ENCODE peak calls at places on chromosome 16, in nine cellular contexts. Q, M, P, E, K, Z, J, R and L are unnamed samples.
A peak's percentile ranks its signal among the peaks of the same experiment; 100 is the strongest.

GRCh38 chr16:17520567-17520966 is 49.8 kb upstream of the XYLT1 start:
- DNase-seq in Q (no peak), P (no peak), E (no peak), R (no peak), Z (no peak), M (no peak), K (no peak), J (no peak), L (no peak)

GRCh38 chr16:14505846-14506245 is 124.2 kb downstream of the PARN start:
- DNase-seq in Z (no peak), R (peak; percentile 34), Q (no peak), M (no peak), P (no peak), K (no peak), J (no peak), E (no peak), L (peak; percentile 73)

GRCh38 chr16:67236551-67237395 is 9.8 kb downstream of the TMEM208 start:
- DNase-seq in R (no peak), K (no peak), Z (no peak), Q (no peak), M (peak; percentile 90), P (peak; percentile 44), J (no peak), E (peak; percentile 92), L (peak; percentile 79)

GRCh38 chr16:81095953-81096714 is at the start of gene GCSH:
- DNase-seq in R (peak; percentile 100), K (peak; percentile 98), Q (peak; percentile 100), Z (peak; percentile 100), M (peak; percentile 99), J (peak; percentile 97), P (peak; percentile 99), E (peak; percentile 100), L (peak; percentile 100)

GRCh38 chr16:21300309-21301167 is 22.4 kb upstream of the CRYM start:
- DNase-seq in M (peak; percentile 97), Q (peak; percentile 87), J (peak; percentile 98), P (peak; percentile 99), E (peak; percentile 90), K (peak; percentile 98), R (peak; percentile 98), Z (peak; percentile 95), L (peak; percentile 100)

GRCh38 chr16:1661826-1662225 is 16.3 kb upstream of the JPT2 start:
- DNase-seq in K (no peak), R (no peak), J (no peak), P (no peak), Z (no peak), E (no peak), M (no peak), Q (no peak), L (no peak)

GRCh38 chr16:84687715-84688114 is 12.1 kb upstream of the USP10 start:
- DNase-seq in P (no peak), Z (no peak), Q (no peak), R (no peak), E (no peak), M (no peak), J (no peak), K (no peak), L (peak; percentile 92)

GRCh38 chr16:18983565-18984424 is at the start of gene TMC7:
- DNase-seq in P (peak; percentile 56), R (no peak), Q (peak; percentile 81), E (peak; percentile 81), J (peak; percentile 11), M (peak; percentile 97), Z (peak; percentile 86), K (no peak), L (peak; percentile 90)

GRCh38 chr16:17416461-17417221 is 54.1 kb downstream of the XYLT1 start:
- DNase-seq in J (no peak), M (peak; percentile 78), R (no peak), E (no peak), Z (peak; percentile 47), Q (peak; percentile 21), K (no peak), P (no peak), L (no peak)

GRCh38 chr16:15041260-15042011 is 14.4 kb downstream of the NTAN1 start:
- DNase-seq in Q (peak; percentile 81), E (peak; percentile 91), Z (peak; percentile 83), K (peak; percentile 89), J (peak; percentile 55), M (peak; percentile 56), R (peak; percentile 94), P (peak; percentile 57), L (no peak)

GRCh38 chr16:81266680-81267095 is 28.2 kb downstream of the BCO1 start:
- DNase-seq in Z (no peak), P (no peak), K (no peak), Q (no peak), R (no peak), M (no peak), J (no peak), E (no peak), L (peak; percentile 77)

GRCh38 chr16:1308036-1308976 is 1.1 kb upstream of the UBE2I start:
- DNase-seq in E (no peak), Q (no peak), K (no peak), P (peak; percentile 28), M (peak; percentile 77), Z (no peak), R (no peak), J (no peak), L (peak; percentile 60)

GRCh38 chr16:84995666-84996065 is 15.7 kb downstream of the ZDHHC7 start:
- DNase-seq in K (no peak), Z (no peak), P (no peak), M (no peak), R (no peak), Q (no peak), J (no peak), E (peak; percentile 75), L (peak; percentile 38)

GRCh38 chr16:54511181-54511731 is 224.7 kb upstream of the IRX3 start:
- DNase-seq in Z (no peak), E (no peak), Q (no peak), K (no peak), P (no peak), J (no peak), M (no peak), R (no peak), L (no peak)

DNA sequence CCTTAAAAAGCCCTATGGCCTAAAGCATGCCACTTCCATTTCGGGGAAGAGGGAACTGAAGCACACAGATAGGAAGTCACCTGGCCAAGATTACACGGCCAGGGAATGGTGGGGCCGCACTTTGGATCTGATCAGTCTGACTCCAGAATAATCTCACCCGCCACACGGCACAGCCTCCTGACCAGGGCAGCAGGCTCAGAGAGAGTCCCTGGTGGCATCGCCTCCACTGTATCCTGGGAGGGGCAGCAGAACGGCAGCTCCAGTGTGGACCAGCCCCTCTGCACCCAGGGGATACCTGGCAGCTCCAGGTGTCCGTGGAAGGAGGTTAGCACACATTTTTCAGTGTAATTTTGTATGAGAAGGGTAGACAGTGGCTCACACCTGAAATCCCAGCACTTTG is 35.5 kb downstream of the VAC14 start:
- DNase-seq in R (no peak), J (no peak), P (no peak), K (no peak), Z (no peak), Q (no peak), E (no peak), M (no peak), L (no peak)
- H3K4me3 ChIP-seq in R (no peak overlapping the region), J (no peak overlapping the region), P (no peak overlapping the region), K (no peak overlapping the region), Z (no peak overlapping the region), Q (no peak overlapping the region), E (no peak overlapping the region), M (no peak overlapping the region), L (no peak overlapping the region)

GRCh38 chr16:9682320-9682719 is 499.9 kb downstream of the GRIN2A start:
- DNase-seq in P (no peak), M (no peak), J (no peak), K (no peak), Z (no peak), E (no peak), Q (no peak), R (no peak), L (no peak)

GRCh38 chr16:9680968-9681367 is 501.3 kb downstream of the GRIN2A start:
- DNase-seq in P (no peak), R (no peak), Q (no peak), M (no peak), J (no peak), Z (no peak), E (no peak), K (no peak), L (no peak)

GRCh38 chr16:9681556-9681955 is 500.7 kb downstream of the GRIN2A start:
- DNase-seq in M (peak; percentile 50), K (no peak), P (no peak), Z (no peak), R (no peak), E (no peak), J (no peak), Q (no peak), L (no peak)

GRCh38 chr16:9680021-9680655 is 502.1 kb downstream of the GRIN2A start:
- DNase-seq in P (no peak), J (no peak), M (peak; percentile 35), Z (no peak), K (no peak), Q (no peak), R (no peak), E (no peak), L (no peak)

DNA sequence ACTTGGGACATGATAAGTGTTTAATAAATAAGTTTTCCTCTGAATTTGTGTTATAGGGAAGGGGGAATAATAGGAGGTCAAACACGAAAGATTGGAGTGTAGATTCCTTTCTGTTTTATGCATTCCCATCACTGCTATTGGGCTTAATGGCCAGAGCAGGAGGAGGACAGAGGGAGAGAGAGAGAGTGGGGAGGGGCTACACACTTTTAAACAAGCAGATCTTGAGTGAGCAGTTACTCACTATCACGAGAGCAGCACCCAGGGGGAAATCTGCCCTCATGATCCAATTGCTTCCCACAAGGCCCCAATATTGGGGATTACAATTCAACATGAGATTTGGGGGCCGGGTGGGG is 505.0 kb downstream of the GRIN2A start:
- DNase-seq in M (peak; percentile 45), Q (no peak), K (no peak), J (no peak), R (no peak), E (no peak), P (no peak), Z (no peak), L (no peak)
- TF ChIP-seq CTCF in M (no peak), Q (no peak), K (no peak), J (no peak), R (no peak), E (no peak), P (no peak), Z (no peak), L (no peak)

DNA sequence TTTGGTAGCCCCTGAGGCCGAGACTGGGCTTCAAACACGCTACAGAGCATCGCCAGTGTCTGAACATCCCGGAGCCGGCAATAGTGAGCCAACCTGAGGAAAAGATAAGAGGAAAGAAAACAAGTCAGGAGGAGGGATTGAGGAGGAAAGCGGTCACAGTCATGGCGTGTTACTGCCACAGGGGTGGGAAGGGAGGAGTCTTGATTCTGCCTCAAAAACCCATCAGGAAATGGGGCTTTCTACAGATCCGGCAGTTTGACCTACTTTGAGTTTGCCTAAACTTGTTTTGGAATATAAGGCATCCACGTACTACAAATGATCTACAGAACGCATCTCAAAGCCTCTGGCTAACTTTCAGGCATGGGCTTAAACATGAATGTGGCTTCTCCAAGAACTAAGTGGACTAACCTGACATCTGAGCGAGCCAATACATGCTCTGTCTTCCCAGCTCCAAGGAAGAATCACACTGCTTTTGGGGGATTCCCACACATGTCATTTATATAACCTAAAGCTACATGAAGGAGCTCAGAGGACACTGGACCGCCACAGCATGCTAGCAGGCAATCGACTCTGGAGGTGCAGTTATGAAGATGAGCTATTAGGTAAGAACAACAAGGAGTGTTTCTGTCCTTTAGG is 96.6 kb downstream of the WDR59 start:
- DNase-seq in Z (no peak), J (no peak), E (no peak), M (no peak), R (no peak), Q (no peak), P (no peak), K (no peak), L (peak; percentile 65)
- H3K4me3 ChIP-seq in Z (no peak overlapping the region), J (no peak overlapping the region), E (no peak overlapping the region), M (no peak overlapping the region), R (no peak overlapping the region), Q (no peak overlapping the region), P (no peak overlapping the region), K (no peak overlapping the region), L (no peak overlapping the region)

GRCh38 chr16:72937360-72937759 is 110.6 kb downstream of the ZFHX3 start:
- DNase-seq in M (no peak), Z (peak; percentile 32), R (no peak), P (no peak), Q (no peak), J (no peak), K (no peak), E (no peak), L (no peak)
- TF ChIP-seq CTCF in M (no peak), Z (no peak), R (no peak), P (no peak), Q (no peak), J (peak; percentile 13), K (no peak), E (no peak), L (no peak)